ENCODE peak calls at places on chromosomes 12 and 14, in seven cellular contexts. P is retina, G is B cell, X is cardiac muscle cell, C is IMR-90, O is thoracic aorta, Q is lower lobe of right lung. F is an unnamed sample.
A peak's percentile ranks its signal among the peaks of the same experiment; 100 is the strongest.

GRCh38 chr14:54662491-54663116 is 95.7 kb downstream of the SAMD4A start:
- DNase-seq in G (no peak), X (no peak), Q (no peak), P (peak; percentile 49), O (no peak), C (no peak), F (no peak)

GRCh38 chr12:92312463-92312970 is 166.9 kb upstream of the BTG1 start:
- DNase-seq in X (no peak), O (no peak), P (no peak), Q (no peak), C (no peak), G (no peak), F (peak; percentile 5)

GRCh38 chr14:103994535-103995184 is 52.3 kb upstream of the RD3L start:
- DNase-seq in O (no peak), Q (no peak), G (no peak), C (peak; percentile 4), X (no peak), P (no peak), F (peak; percentile 18)

GRCh38 chr14:24483604-24484252 is 24.3 kb downstream of the CMA1 start:
- DNase-seq in G (peak; percentile 15), Q (no peak), X (peak; percentile 87), O (no peak), C (peak; percentile 27), P (no peak), F (peak; percentile 66)

GRCh38 chr14:100785626-100786025 is 40.3 kb upstream of the MEG3 start:
- DNase-seq in O (no peak), G (no peak), C (no peak), X (no peak), Q (no peak), P (no peak), F (no peak)

GRCh38 chr12:65696227-65696626 is 128.1 kb upstream of the HMGA2 start:
- DNase-seq in P (no peak), G (no peak), C (peak; percentile 37), Q (no peak), X (no peak), O (no peak), F (no peak)

GRCh38 chr14:22536853-22537338 is 52.1 kb downstream of the DAD1 start:
- DNase-seq in P (no peak), C (peak; percentile 98), X (peak; percentile 95), O (peak; percentile 83), G (no peak), Q (no peak), F (peak; percentile 98)

GRCh38 chr12:89349814-89350213 is 2.5 kb downstream of the DUSP6 start:
- DNase-seq in X (peak; percentile 79), P (peak; percentile 51), Q (no peak), G (peak; percentile 20), O (no peak), C (peak; percentile 81), F (peak; percentile 66)

GRCh38 chr12:49903700-49904423 is at the start of gene FAIM2:
- DNase-seq in X (peak; percentile 92), Q (peak; percentile 60), C (peak; percentile 82), P (peak; percentile 82), G (peak; percentile 24), O (no peak), F (peak; percentile 51)

GRCh38 chr12:106541201-106541600 is 41.6 kb upstream of the RFX4 start:
- DNase-seq in P (no peak), C (no peak), X (no peak), G (no peak), Q (no peak), O (no peak), F (no peak)

GRCh38 chr12:1594045-1594294 is 411 bp downstream of the FBXL14 start:
- DNase-seq in C (no peak), O (no peak), Q (peak; percentile 81), G (peak; percentile 80), X (peak; percentile 74), P (no peak), F (peak; percentile 73)

GRCh38 chr12:78194448-78194847 is 363.8 kb downstream of the NAV3 start:
- DNase-seq in X (peak; percentile 93), G (no peak), P (no peak), O (no peak), C (peak; percentile 95), Q (no peak), F (peak; percentile 91)

GRCh38 chr12:75602111-75602510 is 90.7 kb upstream of the KRR1 start:
- DNase-seq in Q (no peak), C (no peak), X (no peak), O (no peak), G (no peak), P (no peak), F (no peak)

GRCh38 chr12:6360080-6360571 is 15.2 kb downstream of the SCNN1A start:
- DNase-seq in O (no peak), P (no peak), G (no peak), X (no peak), C (no peak), Q (no peak), F (no peak)

GRCh38 chr12:114152890-114153289 is 186.8 kb upstream of the RBM19 start:
- DNase-seq in Q (no peak), X (peak; percentile 14), G (no peak), P (no peak), O (no peak), C (no peak), F (no peak)

GRCh38 chr12:25089738-25090137 is 105.2 kb downstream of the DNAI7 start:
- DNase-seq in O (no peak), G (no peak), C (no peak), X (no peak), P (no peak), Q (no peak), F (no peak)

GRCh38 chr12:91380651-91381050 is 198.0 kb upstream of the DCN start:
- DNase-seq in P (no peak), Q (no peak), O (no peak), C (no peak), G (no peak), X (no peak), F (no peak)

GRCh38 chr12:95790025-95790911 is at the start of gene NTN4:
- DNase-seq in O (no peak), P (no peak), Q (peak; percentile 65), G (peak; percentile 44), C (peak; percentile 24), X (peak; percentile 40), F (peak; percentile 68)

GRCh38 chr14:88004637-88005036 is 298 bp upstream of the GPR65 start:
- DNase-seq in O (no peak), Q (no peak), C (no peak), P (no peak), X (no peak), G (no peak), F (no peak)

GRCh38 chr12:971991-972390 is 19.0 kb upstream of the ERC1 start:
- DNase-seq in Q (no peak), G (no peak), O (no peak), X (no peak), C (no peak), P (no peak), F (no peak)

GRCh38 chr14:69693145-69693544 is 73.8 kb upstream of the SRSF5 start:
- DNase-seq in G (peak; percentile 70), X (peak; percentile 61), P (peak; percentile 56), O (no peak), Q (no peak), C (no peak), F (no peak)

GRCh38 chr12:26226629-26227375 is 31.4 kb downstream of the SSPN start:
- DNase-seq in C (no peak), X (peak; percentile 33), O (no peak), P (peak; percentile 90), G (peak; percentile 48), Q (no peak), F (peak; percentile 58)

GRCh38 chr12:31203261-31203660 is 122.7 kb downstream of the SINHCAF start:
- DNase-seq in C (no peak), G (no peak), Q (no peak), O (no peak), P (no peak), X (no peak), F (no peak)

GRCh38 chr12:94710933-94711332 is 60.6 kb upstream of the TMCC3 start:
- DNase-seq in X (peak; percentile 24), O (no peak), P (no peak), C (peak; percentile 4), Q (no peak), G (peak; percentile 55), F (peak; percentile 32)